ENCODE peak calls at places on chromosomes 11 and 22, in five cellular contexts. L is activated CD8-positive, alpha-beta memory T cell treated with anti-CD3 and anti-CD28 coated beads for 24 hours; V is hypothalamus; A is colonic mucosa; K is cardiac fibroblast. E is an unnamed sample.

GRCh38 chr11:129089279-129089678 is 102.8 kb downstream of the ARHGAP32 start:
- DNase-seq in V (no peak), K (no peak), A (no peak), L (no peak), E (no peak)

GRCh38 chr22:27420817-27421361 is 380.7 kb downstream of the MN1 start:
- DNase-seq in L (no peak), K (peak), A (peak), V (no peak), E (no peak)

GRCh38 chr22:22720201-22720723 is 75.8 kb downstream of the GGTLC2 start:
- DNase-seq in A (peak), K (peak), L (peak), V (no peak), E (peak)

GRCh38 chr11:73271936-73272679 is at the start of gene P2RY6:
- DNase-seq in L (peak), A (no peak), K (peak), V (no peak), E (peak)

GRCh38 chr22:28736296-28737155 is 5.1 kb downstream of the CHEK2 start:
- DNase-seq in A (no peak), L (no peak), K (no peak), V (no peak), E (no peak)

GRCh38 chr22:39185601-39186012 is 33.1 kb upstream of the CBX7 start:
- DNase-seq in V (no peak), A (no peak), K (peak), L (no peak), E (peak)

GRCh38 chr22:37678372-37678771 is 2.9 kb downstream of the LGALS1 start:
- DNase-seq in V (no peak), A (no peak), K (no peak), L (no peak), E (no peak)

GRCh38 chr11:126479178-126479930 is 123.9 kb downstream of the ST3GAL4 start:
- DNase-seq in A (no peak), K (no peak), L (no peak), V (no peak), E (no peak)

GRCh38 chr11:45252134-45252856 is 33.8 kb downstream of the SYT13 start:
- DNase-seq in L (peak), K (peak), V (no peak), A (peak), E (no peak)

GRCh38 chr11:84549221-84549620 is 1077.9 kb downstream of the DLG2 start:
- DNase-seq in A (no peak), L (no peak), K (no peak), V (no peak), E (no peak)

GRCh38 chr11:47185305-47186075 is 744 bp downstream of the PACSIN3 start:
- DNase-seq in K (peak), A (no peak), V (no peak), L (no peak), E (no peak)

GRCh38 chr22:28952857-28953256 is 69.5 kb downstream of the ZNRF3 start:
- DNase-seq in L (no peak), K (no peak), V (no peak), A (no peak), E (no peak)

GRCh38 chr22:24338701-24339451 is 68.2 kb downstream of the SPECC1L start:
- DNase-seq in K (peak), A (no peak), V (no peak), L (no peak), E (no peak)

GRCh38 chr11:85823816-85824215 is 12.9 kb upstream of the SYTL2 start:
- DNase-seq in K (no peak), A (no peak), L (peak), V (no peak), E (no peak)

GRCh38 chr22:27801616-27802388 is at the start of gene MN1:
- DNase-seq in K (peak), A (peak), V (no peak), L (peak), E (peak)

GRCh38 chr11:92222701-92223100 is 1.9 kb upstream of the FAT3 start:
- DNase-seq in A (no peak), V (no peak), K (no peak), L (no peak), E (no peak)

GRCh38 chr11:83717551-83717950 is 431.4 kb upstream of the CCDC90B start:
- DNase-seq in A (no peak), V (no peak), L (no peak), K (no peak), E (no peak)

GRCh38 chr11:36377759-36378553 is 81.9 kb downstream of the PRR5L start:
- DNase-seq in V (no peak), A (no peak), L (no peak), K (no peak), E (peak)

GRCh38 chr11:123020968-123021367 is 39.3 kb upstream of the BSX start:
- DNase-seq in A (no peak), L (peak), V (no peak), K (peak), E (no peak)

GRCh38 chr11:29336727-29337212 is 680.1 kb downstream of the KCNA4 start:
- DNase-seq in V (no peak), K (peak), L (no peak), A (no peak), E (no peak)

GRCh38 chr22:35705141-35705540 is 12.5 kb upstream of the APOL5 start:
- DNase-seq in V (no peak), L (no peak), A (no peak), K (peak), E (no peak)

GRCh38 chr11:68090706-68091105 is 30.5 kb downstream of the CHKA start:
- DNase-seq in K (peak), A (peak), V (no peak), L (no peak), E (peak)

GRCh38 chr11:119359365-119360229 is 13.1 kb upstream of the MFRP start:
- DNase-seq in A (no peak), K (no peak), V (no peak), L (no peak), E (no peak)

GRCh38 chr22:50459443-50460140 is 15.2 kb downstream of the SBF1 start:
- DNase-seq in K (no peak), A (no peak), L (no peak), V (no peak), E (no peak)

GRCh38 chr11:65454311-65454695 is 31.7 kb downstream of the NEAT1 start:
- DNase-seq in K (peak), V (no peak), L (no peak), A (no peak), E (no peak)

GRCh38 chr11:1541474-1542204 is 30.4 kb downstream of the DUSP8 start:
- DNase-seq in L (no peak), A (no peak), K (no peak), V (peak), E (peak)

GRCh38 chr22:49964136-49964492 is 3.5 kb downstream of the PIM3 start:
- DNase-seq in A (no peak), V (no peak), K (no peak), L (no peak), E (no peak)

GRCh38 chr11:92269021-92269420 is 44.4 kb downstream of the FAT3 start:
- DNase-seq in L (no peak), V (no peak), K (peak), A (no peak), E (no peak)

E was measured in hippocampal formation.